ENCODE peak calls at places on chromosomes 2 and 18, in eight cellular contexts. T is right atrium auricular region, B is fibroblast of lung, A is heart right ventricle, N is kidney epithelial cell, Q is heart left ventricle, E is PC-3, J is right lobe of liver. U is an unnamed sample.

GRCh38 chr2:218662377-218662776 is 2.9 kb downstream of the BCS1L start:
- DNase-seq in T (no peak), B (no peak), A (no peak), N (no peak), Q (no peak), E (no peak), J (no peak), U (no peak)

GRCh38 chr18:37383036-37383788 is 182.4 kb downstream of the CELF4 start:
- DNase-seq in T (no peak), B (no peak), A (no peak), N (no peak), Q (no peak), E (peak; percentile 2), J (no peak), U (no peak)

GRCh38 chr2:68196120-68196716 is 38.5 kb downstream of the PNO1 start:
- DNase-seq in T (no peak), B (peak; percentile 39), A (peak; percentile 35), N (no peak), Q (no peak), E (peak; percentile 76), J (no peak), U (no peak)

GRCh38 chr2:35989523-35989922 is 366.1 kb upstream of the CRIM1 start:
- DNase-seq in T (no peak), B (peak; percentile 1), A (no peak), N (no peak), Q (no peak), E (no peak), J (no peak), U (no peak)

GRCh38 chr18:12768622-12769021 is 65.8 kb downstream of the PSMG2 start:
- DNase-seq in T (no peak), B (peak; percentile 37), A (no peak), N (no peak), Q (no peak), E (peak; percentile 25), J (no peak), U (no peak)

GRCh38 chr2:129907256-129907973 is 72.1 kb upstream of the RAB6C start:
- DNase-seq in T (no peak), B (no peak), A (no peak), N (no peak), Q (no peak), E (no peak), J (no peak), U (no peak)

GRCh38 chr18:51321696-51322095 is 124.2 kb upstream of the MEX3C start:
- DNase-seq in T (no peak), B (peak; percentile 21), A (no peak), N (no peak), Q (no peak), E (no peak), J (no peak), U (no peak)

GRCh38 chr2:27973592-27973991 is 83.1 kb downstream of the BABAM2 start:
- DNase-seq in T (no peak), B (peak; percentile 41), A (no peak), N (no peak), Q (no peak), E (peak; percentile 32), J (no peak), U (no peak)

GRCh38 chr2:30385327-30385726 is 61.7 kb upstream of the LCLAT1 start:
- DNase-seq in T (no peak), B (peak; percentile 48), A (no peak), N (no peak), Q (no peak), E (peak; percentile 39), J (no peak), U (no peak)

DNA sequence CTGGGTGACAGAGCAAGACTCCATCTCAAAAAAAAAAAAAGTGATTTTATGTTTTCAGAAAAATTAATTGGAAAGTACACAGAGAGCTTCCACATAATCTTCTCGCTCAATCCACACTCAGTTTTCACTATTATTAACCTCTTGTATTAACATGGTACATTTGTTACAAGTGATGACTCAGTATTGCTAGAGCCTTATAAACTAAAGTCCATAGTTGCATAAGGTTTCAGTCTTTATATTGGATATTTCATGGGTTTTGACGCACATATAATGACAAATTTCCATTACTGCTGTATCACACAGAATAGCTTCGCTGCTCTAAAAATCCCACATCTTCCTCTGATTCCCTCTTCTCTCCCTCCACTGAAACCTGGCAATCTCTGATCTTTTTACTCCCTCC is 603.5 kb downstream of the XIRP2 start:
- DNase-seq in T (no peak), B (no peak), A (no peak), N (no peak), Q (no peak), E (no peak), J (no peak), U (no peak)
- H3K36me3 ChIP-seq in T (no peaks in the 10 kb centered on the region), B (no peaks in the 10 kb centered on the region), A (no peaks in the 10 kb centered on the region), N (no peaks in the 10 kb centered on the region), Q (no peaks in the 10 kb centered on the region), E (no peaks in the 10 kb centered on the region), J (no peaks in the 10 kb centered on the region), U (no peaks in the 10 kb centered on the region)

GRCh38 chr2:1613731-1614354 is 130.5 kb downstream of the PXDN start:
- DNase-seq in T (no peak), B (peak; percentile 78), A (no peak), N (no peak), Q (no peak), E (peak; percentile 41), J (no peak), U (peak; percentile 47)
- TF ChIP-seq CTCF in T (no peak), B (peak; percentile 17), A (no peak), N (peak; percentile 6), Q (no peak), E (no peak), J (no peak), U (peak; percentile 15)

DNA sequence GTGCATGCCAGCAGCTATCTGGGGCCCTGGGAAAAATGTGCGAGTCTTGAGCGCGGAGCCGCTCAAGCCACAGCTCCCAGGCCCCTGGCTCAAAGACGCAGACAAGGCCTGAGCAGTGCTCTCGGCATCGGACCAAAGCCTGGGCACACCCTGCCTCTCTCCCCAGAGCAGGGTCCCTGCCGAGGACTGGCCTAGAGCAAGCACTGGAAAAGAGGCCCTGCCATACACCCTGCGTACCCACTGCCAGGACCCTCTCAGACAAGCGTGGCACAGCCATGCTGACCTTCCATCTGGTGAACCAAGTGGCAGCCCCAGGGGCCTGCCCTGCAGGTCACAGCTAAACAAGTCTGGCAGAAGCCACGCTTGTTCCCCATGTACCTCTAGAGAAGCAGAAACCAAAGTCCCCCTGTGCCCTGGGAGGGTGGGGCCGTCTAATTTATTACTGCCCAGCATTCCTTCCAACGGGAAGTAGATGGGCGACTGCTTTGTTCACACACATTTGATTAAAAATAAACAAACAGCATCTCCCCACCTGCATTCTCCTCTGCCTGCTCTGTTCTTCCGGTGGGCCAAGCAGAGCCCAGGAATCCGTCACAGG is 14.0 kb downstream of the STK25 start:
- DNase-seq in T (no peak), B (no peak), A (no peak), N (no peak), Q (no peak), E (no peak), J (no peak), U (no peak)
- H3K36me3 ChIP-seq in T (peaks cover 57% of the 10 kb centered on the region), B (peaks cover 23% of the 10 kb centered on the region), A (peaks cover 4% of the 10 kb centered on the region), N (peaks cover 1% of the 10 kb centered on the region), Q (peaks cover 69% of the 10 kb centered on the region), E (peaks cover 10% of the 10 kb centered on the region), J (no peaks in the 10 kb centered on the region), U (peaks cover 75% of the 10 kb centered on the region)

DNA sequence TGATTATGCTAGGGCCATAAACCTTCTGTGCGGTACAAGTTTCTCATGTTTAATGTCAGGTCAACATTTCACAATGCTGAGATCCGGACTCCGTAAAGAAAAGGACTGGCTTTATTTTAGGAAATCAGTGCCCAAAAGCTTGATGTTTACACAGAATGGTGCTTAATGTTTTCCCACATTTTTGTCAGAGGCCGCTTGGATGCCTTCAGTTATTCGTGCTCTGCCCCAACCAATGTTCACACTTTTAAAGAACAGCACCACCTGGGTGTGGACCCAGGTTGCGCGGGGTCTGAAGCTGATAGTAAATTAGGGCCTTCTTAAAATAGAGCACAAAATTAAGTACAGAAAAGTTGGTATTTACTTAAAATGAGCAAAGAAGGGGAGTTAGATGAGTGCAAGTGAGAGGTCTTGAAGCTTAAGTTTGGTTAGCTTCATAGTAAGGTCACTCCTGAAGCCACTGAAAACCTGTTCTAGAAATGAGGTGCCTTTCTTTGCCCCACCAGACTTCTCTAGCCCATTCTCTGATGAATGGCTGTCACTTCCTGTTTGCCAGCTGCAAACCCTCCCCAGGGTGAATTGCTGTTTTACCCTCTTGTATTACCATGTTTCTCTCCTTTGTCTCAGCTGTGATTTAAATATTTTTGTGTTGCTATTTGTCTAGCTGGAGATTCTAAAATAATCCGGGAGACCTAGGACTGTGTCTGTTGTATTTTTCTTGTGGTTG is 20.5 kb downstream of the SLC3A1 start:
- DNase-seq in T (no peak), B (no peak), A (no peak), N (no peak), Q (no peak), E (no peak), J (no peak), U (no peak)
- TF ChIP-seq CTCF in T (no peak), B (peak; percentile 23), A (no peak), N (peak; percentile 26), Q (no peak), E (no peak), J (peak; percentile 31), U (no peak)

GRCh38 chr2:32632089-32632488 is 4.2 kb downstream of the TTC27 start:
- DNase-seq in T (no peak), B (peak; percentile 60), A (no peak), N (peak; percentile 7), Q (no peak), E (peak; percentile 82), J (no peak), U (no peak)
- H3K36me3 ChIP-seq in T (peaks cover 38% of the 10 kb centered on the region), B (peaks cover 1% of the 10 kb centered on the region), A (peaks cover 7% of the 10 kb centered on the region), N (no peaks in the 10 kb centered on the region), Q (peaks cover 71% of the 10 kb centered on the region), E (peaks cover 37% of the 10 kb centered on the region), J (no peaks in the 10 kb centered on the region), U (peaks cover 71% of the 10 kb centered on the region)

GRCh38 chr18:74153377-74153776 is 5.1 kb downstream of the TIMM21 start:
- DNase-seq in T (no peak), B (peak; percentile 26), A (no peak), N (no peak), Q (no peak), E (peak; percentile 31), J (no peak), U (no peak)

GRCh38 chr18:74152270-74152669 is 3.9 kb downstream of the TIMM21 start:
- DNase-seq in T (no peak), B (no peak), A (no peak), N (no peak), Q (no peak), E (no peak), J (no peak), U (no peak)

GRCh38 chr18:74155276-74155675 is 7.0 kb downstream of the TIMM21 start:
- DNase-seq in T (no peak), B (peak; percentile 17), A (no peak), N (no peak), Q (no peak), E (no peak), J (no peak), U (no peak)

GRCh38 chr18:74153793-74154192 is 5.5 kb downstream of the TIMM21 start:
- DNase-seq in T (no peak), B (peak; percentile 16), A (no peak), N (no peak), Q (no peak), E (no peak), J (no peak), U (no peak)

DNA sequence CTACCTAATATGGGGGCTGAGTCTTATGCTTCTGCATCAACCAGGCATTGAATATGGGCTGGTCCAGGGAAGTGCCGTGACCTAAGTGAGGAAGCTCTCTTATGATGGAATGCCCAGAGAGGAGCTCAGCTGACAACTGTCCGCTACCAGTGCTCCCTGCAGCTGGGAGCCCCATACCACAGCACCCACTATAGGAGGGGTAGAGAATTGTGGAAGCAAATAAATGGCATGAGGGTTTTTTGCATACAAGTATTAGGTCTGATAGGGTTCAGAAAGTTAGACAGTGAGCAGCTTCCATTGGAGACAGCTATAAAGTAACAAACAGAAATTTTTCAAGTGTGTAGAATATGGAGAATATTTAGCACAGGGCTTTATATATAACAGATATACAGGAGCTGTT is 4.6 kb downstream of the TIMM21 start:
- DNase-seq in T (no peak), B (no peak), A (no peak), N (no peak), Q (no peak), E (no peak), J (no peak), U (no peak)
- TF ChIP-seq CTCF in T (peak; percentile 31), B (peak; percentile 45), A (no peak), N (peak; percentile 18), Q (no peak), E (peak; percentile 35), J (no peak), U (no peak)